ENCODE peak calls at places on chromosome 14, in eight cellular contexts. One of them, this sample, is unnamed.

GRCh38 chr14:100582496-100583165 is 4.6 kb downstream of the BEGAIN start:
- DNase-seq in GM12865: no peak
- DNase-seq in NB4: no peak
- DNase-seq in psoas muscle: peak; percentile 34
- DNase-seq in MM.1S: no peak
- DNase-seq in WTC11: peak; percentile 3
- DNase-seq in fibroblast of pulmonary artery: no peak
- DNase-seq in IMR-90: no peak
- DNase-seq in this sample: no peak

GRCh38 chr14:86334355-86334754 is 804.4 kb downstream of the FLRT2 start:
- DNase-seq in GM12865: no peak
- DNase-seq in NB4: no peak
- DNase-seq in psoas muscle: no peak
- DNase-seq in MM.1S: no peak
- DNase-seq in WTC11: no peak
- DNase-seq in fibroblast of pulmonary artery: no peak
- DNase-seq in IMR-90: peak; percentile 55
- DNase-seq in this sample: no peak

GRCh38 chr14:48333221-48333910 is 658.0 kb upstream of the MDGA2 start:
- DNase-seq in GM12865: no peak
- DNase-seq in NB4: no peak
- DNase-seq in psoas muscle: no peak
- DNase-seq in MM.1S: no peak
- DNase-seq in WTC11: no peak
- DNase-seq in fibroblast of pulmonary artery: no peak
- DNase-seq in IMR-90: no peak
- DNase-seq in this sample: no peak

GRCh38 chr14:96745500-96746051 is 51.6 kb upstream of the VRK1 start:
- DNase-seq in GM12865: no peak
- DNase-seq in NB4: no peak
- DNase-seq in psoas muscle: no peak
- DNase-seq in MM.1S: no peak
- DNase-seq in WTC11: no peak
- DNase-seq in fibroblast of pulmonary artery: no peak
- DNase-seq in IMR-90: no peak
- DNase-seq in this sample: no peak

GRCh38 chr14:94474581-94475031 is 1.4 kb downstream of the SERPINA9 start:
- DNase-seq in GM12865: no peak
- DNase-seq in NB4: no peak
- DNase-seq in psoas muscle: no peak
- DNase-seq in MM.1S: no peak
- DNase-seq in WTC11: no peak
- DNase-seq in fibroblast of pulmonary artery: no peak
- DNase-seq in IMR-90: peak; percentile 25
- DNase-seq in this sample: no peak

GRCh38 chr14:99543369-99543768 is 60.6 kb downstream of the CCDC85C start:
- DNase-seq in GM12865: no peak
- DNase-seq in NB4: no peak
- DNase-seq in psoas muscle: no peak
- DNase-seq in MM.1S: no peak
- DNase-seq in WTC11: no peak
- DNase-seq in fibroblast of pulmonary artery: no peak
- DNase-seq in IMR-90: no peak
- DNase-seq in this sample: no peak

GRCh38 chr14:105439710-105440553 is 20.3 kb downstream of the MTA1 start:
- DNase-seq in GM12865: no peak
- DNase-seq in NB4: no peak
- DNase-seq in psoas muscle: peak; percentile 57
- DNase-seq in MM.1S: no peak
- DNase-seq in WTC11: no peak
- DNase-seq in fibroblast of pulmonary artery: no peak
- DNase-seq in IMR-90: no peak
- DNase-seq in this sample: no peak

GRCh38 chr14:91332448-91333059 is 85.1 kb downstream of the CCDC88C start:
- DNase-seq in GM12865: no peak
- DNase-seq in NB4: no peak
- DNase-seq in psoas muscle: peak; percentile 14
- DNase-seq in MM.1S: no peak
- DNase-seq in WTC11: no peak
- DNase-seq in fibroblast of pulmonary artery: no peak
- DNase-seq in IMR-90: no peak
- DNase-seq in this sample: no peak

GRCh38 chr14:87745507-87746118 is 247.4 kb downstream of the GALC start:
- DNase-seq in GM12865: peak; percentile 35
- DNase-seq in NB4: peak; percentile 53
- DNase-seq in psoas muscle: no peak
- DNase-seq in MM.1S: peak; percentile 7
- DNase-seq in WTC11: peak; percentile 62
- DNase-seq in fibroblast of pulmonary artery: peak; percentile 47
- DNase-seq in IMR-90: peak; percentile 7
- DNase-seq in this sample: peak; percentile 44

GRCh38 chr14:50544911-50545310 is 12.5 kb upstream of the MAP4K5 start:
- DNase-seq in GM12865: no peak
- DNase-seq in NB4: no peak
- DNase-seq in psoas muscle: peak; percentile 88
- DNase-seq in MM.1S: no peak
- DNase-seq in WTC11: no peak
- DNase-seq in fibroblast of pulmonary artery: no peak
- DNase-seq in IMR-90: no peak
- DNase-seq in this sample: no peak

GRCh38 chr14:62532186-62532585 is 513.1 kb downstream of the KCNH5 start:
- DNase-seq in GM12865: no peak
- DNase-seq in NB4: no peak
- DNase-seq in psoas muscle: no peak
- DNase-seq in MM.1S: no peak
- DNase-seq in WTC11: no peak
- DNase-seq in fibroblast of pulmonary artery: no peak
- DNase-seq in IMR-90: peak; percentile 18
- DNase-seq in this sample: no peak

GRCh38 chr14:95452176-95452889 is 64.1 kb downstream of the SYNE3 start:
- DNase-seq in GM12865: peak; percentile 33
- DNase-seq in NB4: peak; percentile 40
- DNase-seq in psoas muscle: no peak
- DNase-seq in MM.1S: peak; percentile 15
- DNase-seq in WTC11: peak; percentile 51
- DNase-seq in fibroblast of pulmonary artery: peak; percentile 22
- DNase-seq in IMR-90: no peak
- DNase-seq in this sample: peak; percentile 60

GRCh38 chr14:73700325-73700724 is 13.9 kb downstream of the PNMA1 start:
- DNase-seq in GM12865: no peak
- DNase-seq in NB4: no peak
- DNase-seq in psoas muscle: no peak
- DNase-seq in MM.1S: no peak
- DNase-seq in WTC11: no peak
- DNase-seq in fibroblast of pulmonary artery: no peak
- DNase-seq in IMR-90: no peak
- DNase-seq in this sample: no peak

GRCh38 chr14:101878222-101879211 is 85.9 kb upstream of the DYNC1H1 start:
- DNase-seq in GM12865: peak; percentile 76
- DNase-seq in NB4: peak; percentile 53
- DNase-seq in psoas muscle: no peak
- DNase-seq in MM.1S: no peak
- DNase-seq in WTC11: no peak
- DNase-seq in fibroblast of pulmonary artery: no peak
- DNase-seq in IMR-90: no peak
- DNase-seq in this sample: no peak

GRCh38 chr14:86057018-86057667 is 527.2 kb downstream of the FLRT2 start:
- DNase-seq in GM12865: peak; percentile 16
- DNase-seq in NB4: peak; percentile 42
- DNase-seq in psoas muscle: no peak
- DNase-seq in MM.1S: peak; percentile 7
- DNase-seq in WTC11: peak; percentile 30
- DNase-seq in fibroblast of pulmonary artery: peak; percentile 45
- DNase-seq in IMR-90: peak; percentile 39
- DNase-seq in this sample: no peak

GRCh38 chr14:68297871-68298468 is 478.4 kb downstream of the RAD51B start:
- DNase-seq in GM12865: no peak
- DNase-seq in NB4: no peak
- DNase-seq in psoas muscle: no peak
- DNase-seq in MM.1S: no peak
- DNase-seq in WTC11: peak; percentile 28
- DNase-seq in fibroblast of pulmonary artery: peak; percentile 71
- DNase-seq in IMR-90: peak; percentile 38
- DNase-seq in this sample: no peak

GRCh38 chr14:55814064-55814463 is 234.1 kb downstream of the KTN1 start:
- DNase-seq in GM12865: no peak
- DNase-seq in NB4: no peak
- DNase-seq in psoas muscle: no peak
- DNase-seq in MM.1S: no peak
- DNase-seq in WTC11: no peak
- DNase-seq in fibroblast of pulmonary artery: peak; percentile 59
- DNase-seq in IMR-90: peak; percentile 60
- DNase-seq in this sample: no peak

GRCh38 chr14:104558231-104559042 is 21.1 kb upstream of the C14orf180 start:
- DNase-seq in GM12865: no peak
- DNase-seq in NB4: no peak
- DNase-seq in psoas muscle: peak; percentile 41
- DNase-seq in MM.1S: no peak
- DNase-seq in WTC11: no peak
- DNase-seq in fibroblast of pulmonary artery: no peak
- DNase-seq in IMR-90: no peak
- DNase-seq in this sample: no peak

GRCh38 chr14:64705406-64706118 is 1.3 kb downstream of the PLEKHG3 start:
- DNase-seq in GM12865: no peak
- DNase-seq in NB4: peak; percentile 87
- DNase-seq in psoas muscle: no peak
- DNase-seq in MM.1S: no peak
- DNase-seq in WTC11: no peak
- DNase-seq in fibroblast of pulmonary artery: no peak
- DNase-seq in IMR-90: no peak
- DNase-seq in this sample: no peak

GRCh38 chr14:87430810-87431209 is 562.2 kb downstream of the GALC start:
- DNase-seq in GM12865: no peak
- DNase-seq in NB4: no peak
- DNase-seq in psoas muscle: no peak
- DNase-seq in MM.1S: no peak
- DNase-seq in WTC11: no peak
- DNase-seq in fibroblast of pulmonary artery: peak; percentile 22
- DNase-seq in IMR-90: peak; percentile 75
- DNase-seq in this sample: no peak

GRCh38 chr14:104219731-104220224 is 81.4 kb downstream of the KIF26A start:
- DNase-seq in GM12865: no peak
- DNase-seq in NB4: no peak
- DNase-seq in psoas muscle: peak; percentile 37
- DNase-seq in MM.1S: no peak
- DNase-seq in WTC11: no peak
- DNase-seq in fibroblast of pulmonary artery: no peak
- DNase-seq in IMR-90: no peak
- DNase-seq in this sample: no peak

GRCh38 chr14:23482814-23483128 is 13.3 kb downstream of the NGDN start:
- DNase-seq in GM12865: no peak
- DNase-seq in NB4: no peak
- DNase-seq in psoas muscle: no peak
- DNase-seq in MM.1S: no peak
- DNase-seq in WTC11: no peak
- DNase-seq in fibroblast of pulmonary artery: no peak
- DNase-seq in IMR-90: no peak
- DNase-seq in this sample: no peak

GRCh38 chr14:23481362-23481970 is 12.0 kb downstream of the NGDN start:
- DNase-seq in GM12865: no peak
- DNase-seq in NB4: peak; percentile 25
- DNase-seq in psoas muscle: no peak
- DNase-seq in MM.1S: no peak
- DNase-seq in WTC11: no peak
- DNase-seq in fibroblast of pulmonary artery: peak; percentile 47
- DNase-seq in IMR-90: peak; percentile 23
- DNase-seq in this sample: no peak

GRCh38 chr14:23485311-23485710 is 15.8 kb downstream of the NGDN start:
- DNase-seq in GM12865: no peak
- DNase-seq in NB4: no peak
- DNase-seq in psoas muscle: no peak
- DNase-seq in MM.1S: no peak
- DNase-seq in WTC11: no peak
- DNase-seq in fibroblast of pulmonary artery: no peak
- DNase-seq in IMR-90: no peak
- DNase-seq in this sample: no peak

GRCh38 chr14:23486116-23486515 is 16.6 kb downstream of the NGDN start:
- DNase-seq in GM12865: no peak
- DNase-seq in NB4: peak; percentile 16
- DNase-seq in psoas muscle: no peak
- DNase-seq in MM.1S: no peak
- DNase-seq in WTC11: no peak
- DNase-seq in fibroblast of pulmonary artery: no peak
- DNase-seq in IMR-90: no peak
- DNase-seq in this sample: no peak

GRCh38 chr14:23481992-23482813 is 12.7 kb downstream of the NGDN start:
- DNase-seq in GM12865: no peak
- DNase-seq in NB4: no peak
- DNase-seq in psoas muscle: no peak
- DNase-seq in MM.1S: no peak
- DNase-seq in WTC11: no peak
- DNase-seq in fibroblast of pulmonary artery: no peak
- DNase-seq in IMR-90: no peak
- DNase-seq in this sample: no peak
- TF ChIP-seq CTCF in GM12865: no peak
- TF ChIP-seq CTCF in NB4: no peak
- TF ChIP-seq CTCF in psoas muscle: no peak
- TF ChIP-seq CTCF in MM.1S: no peak
- TF ChIP-seq CTCF in WTC11: no peak
- TF ChIP-seq CTCF in fibroblast of pulmonary artery: no peak
- TF ChIP-seq CTCF in IMR-90: no peak
- TF ChIP-seq CTCF in this sample: no peak

DNA sequence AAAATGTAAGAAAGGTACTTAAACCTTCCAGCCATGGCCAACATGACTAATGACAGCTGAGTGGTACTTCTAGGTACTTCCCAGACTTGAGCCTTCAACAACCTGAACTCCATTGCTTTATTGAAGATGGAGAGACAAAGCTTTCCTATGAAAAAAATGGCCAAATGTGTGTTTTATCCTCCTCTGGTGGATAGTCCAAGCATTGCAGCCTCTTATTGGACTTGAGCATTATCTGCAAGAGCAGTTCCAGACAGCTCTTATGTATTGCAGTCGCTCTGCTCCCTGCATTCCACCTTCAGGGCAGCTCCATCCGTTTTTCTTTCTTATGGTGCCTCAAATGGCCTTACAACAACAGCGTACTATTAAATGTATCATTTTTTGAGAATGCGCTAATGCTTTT is 588.2 kb downstream of the NRXN3 start:
- DNase-seq in GM12865: peak; percentile 70
- DNase-seq in NB4: peak; percentile 42
- DNase-seq in psoas muscle: no peak
- DNase-seq in MM.1S: peak; percentile 48
- DNase-seq in WTC11: peak; percentile 16
- DNase-seq in fibroblast of pulmonary artery: peak; percentile 17
- DNase-seq in IMR-90: peak; percentile 17
- DNase-seq in this sample: peak; percentile 25
- TF ChIP-seq CTCF in GM12865: peak; percentile 71
- TF ChIP-seq CTCF in NB4: peak; percentile 49
- TF ChIP-seq CTCF in psoas muscle: peak; percentile 15
- TF ChIP-seq CTCF in MM.1S: peak; percentile 69
- TF ChIP-seq CTCF in WTC11: peak; percentile 58
- TF ChIP-seq CTCF in fibroblast of pulmonary artery: peak; percentile 31
- TF ChIP-seq CTCF in IMR-90: peak; percentile 44
- TF ChIP-seq CTCF in this sample: peak; percentile 28

GRCh38 chr14:23483216-23483854 is 13.8 kb downstream of the NGDN start:
- DNase-seq in GM12865: peak; percentile 25
- DNase-seq in NB4: peak; percentile 13
- DNase-seq in psoas muscle: no peak
- DNase-seq in MM.1S: no peak
- DNase-seq in WTC11: peak; percentile 87
- DNase-seq in fibroblast of pulmonary artery: peak; percentile 14
- DNase-seq in IMR-90: peak; percentile 13
- DNase-seq in this sample: peak; percentile 47
- TF ChIP-seq CTCF in GM12865: peak; percentile 45
- TF ChIP-seq CTCF in NB4: peak; percentile 10
- TF ChIP-seq CTCF in psoas muscle: no peak
- TF ChIP-seq CTCF in MM.1S: peak; percentile 3
- TF ChIP-seq CTCF in WTC11: peak; percentile 72
- TF ChIP-seq CTCF in fibroblast of pulmonary artery: peak; percentile 44
- TF ChIP-seq CTCF in IMR-90: peak; percentile 51
- TF ChIP-seq CTCF in this sample: peak; percentile 20

GRCh38 chr14:75303415-75303814 is 24.8 kb downstream of the FOS start:
- DNase-seq in GM12865: peak; percentile 78
- DNase-seq in NB4: peak; percentile 82
- DNase-seq in psoas muscle: peak; percentile 76
- DNase-seq in MM.1S: peak; percentile 48
- DNase-seq in WTC11: peak; percentile 49
- DNase-seq in fibroblast of pulmonary artery: peak; percentile 87
- DNase-seq in IMR-90: peak; percentile 72
- DNase-seq in this sample: peak; percentile 74
- TF ChIP-seq CTCF in GM12865: peak; percentile 76
- TF ChIP-seq CTCF in NB4: peak; percentile 60
- TF ChIP-seq CTCF in psoas muscle: peak; percentile 84
- TF ChIP-seq CTCF in MM.1S: peak; percentile 65
- TF ChIP-seq CTCF in WTC11: peak; percentile 86
- TF ChIP-seq CTCF in fibroblast of pulmonary artery: peak; percentile 81
- TF ChIP-seq CTCF in IMR-90: peak; percentile 92
- TF ChIP-seq CTCF in this sample: peak; percentile 79